ENCODE peak calls at places on chromosomes 12 and 14, in five cellular contexts. J, E, R, G and M are unnamed samples.

GRCh38 chr14:61296707-61297502 is 15.8 kb upstream of the TMEM30B start:
- DNase-seq in J (peak; percentile 11), E (no peak), R (peak; percentile 49), G (no peak), M (no peak)

GRCh38 chr12:26668847-26669246 is 164.1 kb downstream of the ITPR2 start:
- DNase-seq in J (no peak), E (no peak), R (no peak), G (no peak), M (no peak)

GRCh38 chr14:60051690-60052324 is 39.9 kb upstream of the PCNX4 start:
- DNase-seq in J (peak; percentile 2), E (no peak), R (no peak), G (no peak), M (no peak)

GRCh38 chr14:50230601-50231474 is 540 bp downstream of the SOS2 start:
- DNase-seq in J (peak; percentile 45), E (peak; percentile 63), R (peak; percentile 55), G (peak; percentile 32), M (peak; percentile 61)

GRCh38 chr12:47219243-47219642 is 139.5 kb upstream of the AMIGO2 start:
- DNase-seq in J (peak; percentile 72), E (no peak), R (peak; percentile 91), G (no peak), M (no peak)

GRCh38 chr12:129184066-129184695 is 330.9 kb downstream of the GLT1D1 start:
- DNase-seq in J (peak; percentile 10), E (peak; percentile 14), R (no peak), G (no peak), M (no peak)

GRCh38 chr14:54768501-54768900 is 134.1 kb downstream of the GCH1 start:
- DNase-seq in J (peak; percentile 4), E (no peak), R (no peak), G (no peak), M (no peak)

GRCh38 chr12:48512855-48513254 is 12.6 kb upstream of the OR8S1 start:
- DNase-seq in J (no peak), E (no peak), R (no peak), G (no peak), M (no peak)

GRCh38 chr12:24759155-24759554 is 189.7 kb downstream of the BCAT1 start:
- DNase-seq in J (peak; percentile 57), E (no peak), R (no peak), G (no peak), M (no peak)

GRCh38 chr12:77324763-77325468 is 259.5 kb upstream of the E2F7 start:
- DNase-seq in J (peak; percentile 58), E (peak; percentile 87), R (peak; percentile 68), G (peak; percentile 63), M (peak; percentile 88)

GRCh38 chr12:109863961-109864712 is 16.2 kb downstream of the GLTP start:
- DNase-seq in J (no peak), E (no peak), R (peak; percentile 66), G (no peak), M (no peak)

GRCh38 chr14:34009956-34010355 is 59.1 kb upstream of the EGLN3 start:
- DNase-seq in J (no peak), E (no peak), R (no peak), G (no peak), M (no peak)

GRCh38 chr12:115257791-115258190 is 573.8 kb upstream of the TBX3 start:
- DNase-seq in J (peak; percentile 68), E (no peak), R (no peak), G (no peak), M (no peak)

GRCh38 chr14:99644723-99645544 is at the start of gene HHIPL1:
- DNase-seq in J (peak; percentile 39), E (peak; percentile 70), R (no peak), G (peak; percentile 19), M (peak; percentile 53)

GRCh38 chr14:85531594-85532391 is 1.8 kb downstream of the FLRT2 start:
- DNase-seq in J (peak; percentile 63), E (peak; percentile 55), R (peak; percentile 79), G (peak; percentile 15), M (peak; percentile 79)

GRCh38 chr12:91643763-91644162 is 461.1 kb upstream of the DCN start:
- DNase-seq in J (no peak), E (no peak), R (no peak), G (no peak), M (no peak)

DNA sequence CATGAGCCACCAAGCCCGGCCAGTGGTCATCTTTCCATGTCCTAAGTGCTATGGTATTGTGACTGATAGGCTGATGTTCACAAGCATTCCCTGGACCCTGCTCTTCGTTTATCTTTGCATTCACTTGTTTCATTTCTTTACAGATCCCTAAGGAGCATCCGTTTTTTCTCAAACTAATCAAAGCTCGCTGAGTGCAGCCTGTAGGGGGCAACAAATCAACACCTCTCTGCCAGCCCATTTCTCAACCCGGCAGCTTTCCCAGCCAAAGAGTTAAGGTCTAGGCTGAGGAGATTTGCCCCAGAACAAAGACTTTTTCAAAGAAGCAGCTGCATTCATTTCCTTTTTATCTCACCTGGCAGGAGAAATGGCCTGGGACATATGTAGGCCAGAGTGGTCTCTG is 12.1 kb downstream of the SIRT4 start:
- DNase-seq in J (no peak), E (no peak), R (peak; percentile 51), G (no peak), M (peak; percentile 29)
- TF ChIP-seq CTCF in J (peak; percentile 23), E (no peak), R (peak; percentile 39), G (peak; percentile 25), M (peak; percentile 30)

GRCh38 chr14:96088911-96089310 is 49.7 kb downstream of the C14orf132 start:
- DNase-seq in J (no peak), E (no peak), R (no peak), G (no peak), M (peak; percentile 10)

GRCh38 chr14:96091941-96092411 is 52.8 kb downstream of the C14orf132 start:
- DNase-seq in J (peak; percentile 62), E (no peak), R (no peak), G (no peak), M (no peak)

GRCh38 chr14:96089401-96089800 is 50.2 kb downstream of the C14orf132 start:
- DNase-seq in J (no peak), E (no peak), R (no peak), G (no peak), M (peak; percentile 12)

GRCh38 chr14:96091149-96091693 is 52.1 kb downstream of the C14orf132 start:
- DNase-seq in J (no peak), E (no peak), R (no peak), G (no peak), M (no peak)

GRCh38 chr14:96090441-96091148 is 51.4 kb downstream of the C14orf132 start:
- DNase-seq in J (peak; percentile 68), E (peak; percentile 37), R (no peak), G (no peak), M (peak; percentile 88)
- TF ChIP-seq CTCF in J (no peak), E (no peak), R (no peak), G (no peak), M (peak; percentile 16)

GRCh38 chr14:101821528-101821927 is 60.0 kb downstream of the PPP2R5C start:
- DNase-seq in J (no peak), E (no peak), R (no peak), G (no peak), M (no peak)
- TF ChIP-seq CTCF in J (no peak), E (no peak), R (no peak), G (no peak), M (no peak)

DNA sequence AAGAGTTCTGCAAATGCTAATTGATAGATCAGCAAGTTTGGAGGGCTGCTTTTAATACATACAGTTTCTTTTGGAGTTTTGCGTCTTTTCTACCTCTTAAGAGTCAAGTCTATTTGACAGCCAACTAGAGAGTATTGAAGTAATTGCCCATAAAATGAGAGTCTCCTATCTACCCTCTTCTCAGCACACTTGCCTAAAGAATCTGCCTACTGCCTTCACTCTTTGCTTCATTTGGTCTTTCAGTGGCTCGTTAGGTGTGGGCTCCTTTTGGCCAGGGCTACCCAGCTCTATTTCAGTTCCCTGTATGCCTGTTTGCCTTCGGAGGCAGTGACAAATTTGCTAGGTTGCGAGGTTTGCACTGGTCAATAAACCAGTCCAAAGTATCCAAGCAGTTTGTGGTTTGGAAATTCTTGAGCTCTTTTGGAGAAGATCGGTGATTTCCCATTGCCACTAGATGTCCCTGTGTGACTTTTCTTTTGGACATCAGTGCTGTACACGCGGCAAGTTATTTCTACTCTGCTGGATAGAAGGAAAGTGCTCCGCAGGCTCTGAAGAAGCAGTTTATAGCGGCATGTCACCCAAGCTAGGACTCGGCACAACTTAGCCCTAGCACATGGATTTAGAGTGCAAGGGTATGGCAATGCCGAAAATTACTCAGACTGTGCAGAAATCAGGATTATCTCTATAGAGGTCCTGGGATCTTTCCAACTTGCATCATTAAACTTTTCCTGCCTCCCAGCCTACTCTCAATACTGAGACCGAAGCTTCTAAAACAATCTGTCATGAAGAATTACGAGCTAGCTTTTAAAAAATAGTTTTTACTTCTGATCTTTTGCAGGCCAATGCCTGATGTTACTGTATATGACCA is 38.6 kb downstream of the MGST1 start:
- DNase-seq in J (peak; percentile 69), E (peak; percentile 20), R (peak; percentile 47), G (peak; percentile 49), M (no peak)
- TF ChIP-seq CTCF in J (peak; percentile 51), E (peak; percentile 42), R (peak; percentile 54), G (peak; percentile 74), M (no peak)

GRCh38 chr12:121383601-121384019 is 16.3 kb upstream of the RNF34 start:
- DNase-seq in J (no peak), E (no peak), R (no peak), G (no peak), M (no peak)
- TF ChIP-seq CTCF in J (no peak), E (no peak), R (peak; percentile 26), G (peak; percentile 12), M (no peak)

DNA sequence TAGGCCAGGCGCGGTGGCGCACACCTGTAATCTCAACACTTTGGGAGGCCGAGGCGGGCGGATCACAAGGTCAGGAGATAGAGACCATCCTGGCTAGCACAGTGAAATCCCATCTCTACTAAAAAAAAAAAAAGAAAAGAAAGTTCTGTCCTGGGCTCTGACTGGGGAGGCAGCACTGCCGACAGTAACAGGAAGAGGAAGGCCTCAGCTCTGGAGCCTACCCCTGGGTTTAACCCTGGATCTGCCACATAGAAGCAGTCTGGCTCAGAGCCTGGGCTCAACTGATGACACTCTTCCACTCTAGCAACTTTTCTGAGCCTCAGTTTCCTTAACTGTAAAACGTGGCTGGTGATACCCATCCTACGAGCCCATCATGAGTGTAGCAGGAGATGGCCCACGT is 60.5 kb downstream of the ACTN1 start:
- DNase-seq in J (no peak), E (no peak), R (no peak), G (no peak), M (no peak)
- TF ChIP-seq CTCF in J (no peak), E (no peak), R (no peak), G (no peak), M (no peak)

GRCh38 chr12:70849265-70849960 is 71.1 kb downstream of the PTPRR start:
- DNase-seq in J (peak; percentile 33), E (no peak), R (peak; percentile 9), G (no peak), M (no peak)
- TF ChIP-seq CTCF in J (peak; percentile 43), E (peak; percentile 29), R (peak; percentile 34), G (peak; percentile 64), M (no peak)

GRCh38 chr14:69708586-69709169 is 58.3 kb upstream of the SRSF5 start:
- DNase-seq in J (no peak), E (peak; percentile 37), R (peak; percentile 40), G (no peak), M (peak; percentile 76)
- TF ChIP-seq CTCF in J (peak; percentile 32), E (peak; percentile 39), R (peak; percentile 35), G (peak; percentile 37), M (no peak)

GRCh38 chr12:85076688-85077430 is 40.7 kb downstream of the LRRIQ1 start:
- DNase-seq in J (peak; percentile 93), E (no peak), R (peak; percentile 82), G (no peak), M (no peak)
- TF ChIP-seq CTCF in J (peak; percentile 56), E (peak; percentile 50), R (peak; percentile 70), G (peak; percentile 69), M (peak; percentile 33)

GRCh38 chr14:44505588-44505987 is 1.5 kb downstream of the FSCB start:
- DNase-seq in J (no peak), E (no peak), R (no peak), G (no peak), M (no peak)
- TF ChIP-seq CTCF in J (no peak), E (no peak), R (no peak), G (no peak), M (no peak)